ENCODE peak calls at places on chromosomes 1 and 21, in four cellular contexts. D, F, E and J are unnamed samples.

GRCh38 chr21:41802684-41803083 is 35.8 kb upstream of the RIPK4 start:
- DNase-seq in D (peak), F (no peak), E (no peak), J (no peak)

GRCh38 chr1:156898151-156898550 is 4.6 kb downstream of the PEAR1 start:
- DNase-seq in D (peak), F (no peak), E (no peak), J (no peak)

GRCh38 chr1:25210728-25211127 is 21.6 kb downstream of the SYF2 start:
- DNase-seq in D (peak), F (no peak), E (no peak), J (no peak)

GRCh38 chr1:84600796-84601195 is 26.6 kb upstream of the CTBS start:
- DNase-seq in D (no peak), F (no peak), E (no peak), J (no peak)

GRCh38 chr21:45207839-45208626 is 79.7 kb downstream of the POFUT2 start:
- DNase-seq in D (no peak), F (no peak), E (no peak), J (no peak)

GRCh38 chr1:17437260-17438175 is 2.0 kb downstream of the RCC2 start:
- DNase-seq in D (no peak), F (no peak), E (no peak), J (peak)

GRCh38 chr1:243396876-243397275 is 141.0 kb downstream of the SDCCAG8 start:
- DNase-seq in D (no peak), F (no peak), E (no peak), J (no peak)

GRCh38 chr1:185595835-185596667 is 138.1 kb upstream of the HMCN1 start:
- DNase-seq in D (peak), F (no peak), E (peak), J (peak)

GRCh38 chr1:186212574-186213224 is 162.4 kb downstream of the TPR start:
- DNase-seq in D (peak), F (no peak), E (no peak), J (no peak)

GRCh38 chr1:76802094-76802493 is 65.2 kb upstream of the ST6GALNAC5 start:
- DNase-seq in D (no peak), F (no peak), E (no peak), J (no peak)

GRCh38 chr1:213060836-213061235 is 9.8 kb downstream of the RPS6KC1 start:
- DNase-seq in D (no peak), F (no peak), E (no peak), J (no peak)